ENCODE peak calls at places on chromosomes 1 and 21, in seven cellular contexts. One of them, this sample, is unnamed.

GRCh38 chr21:28215214-28215954 is 777.3 kb downstream of the LTN1 start:
- DNase-seq in H1: no peak
- DNase-seq in stomach: no peak
- DNase-seq in K562: no peak
- DNase-seq in sigmoid colon: no peak
- DNase-seq in transverse colon: no peak
- DNase-seq in A549: no peak
- DNase-seq in this sample: no peak

GRCh38 chr1:161198206-161198876 is 513 bp downstream of the ADAMTS4 start:
- DNase-seq in stomach: no peak
- DNase-seq in sigmoid colon: peak
- DNase-seq in H1: no peak
- DNase-seq in K562: no peak
- DNase-seq in transverse colon: no peak
- DNase-seq in A549: no peak
- DNase-seq in this sample: peak

GRCh38 chr1:21652937-21653743 is 16.0 kb downstream of the RAP1GAP start:
- DNase-seq in transverse colon: no peak
- DNase-seq in H1: no peak
- DNase-seq in sigmoid colon: no peak
- DNase-seq in stomach: no peak
- DNase-seq in K562: no peak
- DNase-seq in A549: no peak
- DNase-seq in this sample: no peak

GRCh38 chr1:54352755-54353154 is 53.4 kb downstream of the SSBP3 start:
- DNase-seq in stomach: no peak
- DNase-seq in A549: no peak
- DNase-seq in K562: no peak
- DNase-seq in sigmoid colon: no peak
- DNase-seq in H1: no peak
- DNase-seq in transverse colon: no peak
- DNase-seq in this sample: no peak

GRCh38 chr1:2194319-2194897 is at the start of gene FAAP20:
- DNase-seq in K562: peak
- DNase-seq in sigmoid colon: peak
- DNase-seq in H1: no peak
- DNase-seq in A549: peak
- DNase-seq in stomach: peak
- DNase-seq in transverse colon: peak
- DNase-seq in this sample: peak

GRCh38 chr1:154992721-154993571 is 440 bp upstream of the LENEP start:
- DNase-seq in K562: peak
- DNase-seq in sigmoid colon: no peak
- DNase-seq in H1: no peak
- DNase-seq in transverse colon: no peak
- DNase-seq in A549: peak
- DNase-seq in stomach: no peak
- DNase-seq in this sample: no peak

GRCh38 chr21:45322960-45323461 is 35.3 kb upstream of the POFUT2 start:
- DNase-seq in K562: peak
- DNase-seq in H1: no peak
- DNase-seq in transverse colon: no peak
- DNase-seq in sigmoid colon: peak
- DNase-seq in stomach: no peak
- DNase-seq in A549: peak
- DNase-seq in this sample: no peak

GRCh38 chr1:177586429-177586828 is 383.4 kb downstream of the SEC16B start:
- DNase-seq in A549: no peak
- DNase-seq in sigmoid colon: no peak
- DNase-seq in H1: no peak
- DNase-seq in transverse colon: no peak
- DNase-seq in K562: no peak
- DNase-seq in stomach: no peak
- DNase-seq in this sample: no peak

GRCh38 chr1:51697160-51697559 is 80.3 kb downstream of the OSBPL9 start:
- DNase-seq in A549: no peak
- DNase-seq in H1: no peak
- DNase-seq in stomach: no peak
- DNase-seq in sigmoid colon: no peak
- DNase-seq in transverse colon: no peak
- DNase-seq in K562: no peak
- DNase-seq in this sample: no peak

GRCh38 chr1:208280184-208280583 is 36.0 kb upstream of the PLXNA2 start:
- DNase-seq in transverse colon: no peak
- DNase-seq in stomach: no peak
- DNase-seq in sigmoid colon: no peak
- DNase-seq in K562: no peak
- DNase-seq in H1: no peak
- DNase-seq in A549: no peak
- DNase-seq in this sample: no peak

GRCh38 chr1:55049914-55050278 is 10.5 kb downstream of the PCSK9 start:
- DNase-seq in sigmoid colon: no peak
- DNase-seq in K562: no peak
- DNase-seq in transverse colon: no peak
- DNase-seq in A549: no peak
- DNase-seq in H1: no peak
- DNase-seq in stomach: no peak
- DNase-seq in this sample: peak

GRCh38 chr1:24594328-24594598 is 38.4 kb downstream of the NCMAP start:
- DNase-seq in K562: no peak
- DNase-seq in A549: no peak
- DNase-seq in H1: no peak
- DNase-seq in transverse colon: no peak
- DNase-seq in sigmoid colon: no peak
- DNase-seq in stomach: no peak
- DNase-seq in this sample: no peak

DNA sequence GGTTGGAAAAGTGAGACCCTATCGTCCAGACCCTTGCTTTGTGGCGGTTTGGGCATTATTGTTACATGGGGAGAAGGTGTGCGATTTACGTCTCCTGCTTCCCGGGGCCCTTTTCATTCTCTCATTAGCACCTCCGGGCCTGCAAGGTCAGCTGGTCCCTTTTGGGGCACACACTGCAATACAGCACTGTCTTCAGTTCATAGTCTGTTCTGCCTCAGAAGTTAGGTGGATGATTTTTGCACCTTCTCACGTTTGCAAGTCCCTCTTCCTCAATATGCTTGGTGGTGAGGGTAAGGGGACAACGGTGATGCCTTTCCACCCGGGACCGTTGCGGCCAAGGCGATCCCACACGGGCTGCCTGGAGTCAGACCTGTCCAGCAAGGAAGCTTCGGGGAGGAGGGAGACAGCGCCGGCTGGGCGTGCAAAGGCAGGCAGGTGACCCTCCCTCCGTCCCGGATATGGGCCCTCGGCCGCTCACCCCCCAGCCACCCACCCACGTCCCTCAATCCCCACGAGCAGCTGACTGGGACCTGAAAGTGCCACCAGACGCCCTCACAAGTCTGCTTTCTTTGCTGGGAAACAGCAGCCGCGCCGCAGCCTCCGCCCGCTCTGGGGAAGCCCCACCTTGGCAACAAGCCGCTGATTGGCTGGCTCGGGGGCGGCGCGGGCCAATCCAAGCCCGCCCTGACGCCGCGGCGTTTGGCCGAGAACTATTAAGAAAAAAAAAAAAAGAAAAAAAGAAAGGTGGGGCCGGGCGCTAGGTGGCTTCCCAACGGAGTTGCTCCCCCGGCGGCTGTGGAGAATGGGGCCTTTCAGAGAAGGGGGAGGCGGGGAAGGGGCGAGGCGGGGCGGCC is 21.7 kb downstream of the BTG2 start:
- DNase-seq in K562: peak
- DNase-seq in sigmoid colon: peak
- DNase-seq in H1: no peak
- DNase-seq in stomach: peak
- DNase-seq in transverse colon: peak
- DNase-seq in A549: peak
- DNase-seq in this sample: peak
- TF ChIP-seq EP300 in K562: no peak
- TF ChIP-seq EP300 in sigmoid colon: no peak
- TF ChIP-seq EP300 in H1: no peak
- TF ChIP-seq EP300 in stomach: no peak
- TF ChIP-seq EP300 in transverse colon: no peak
- TF ChIP-seq EP300 in A549: no peak
- TF ChIP-seq EP300 in this sample: peak

GRCh38 chr1:64074767-64075166 is 128.7 kb upstream of the UBE2U start:
- DNase-seq in transverse colon: no peak
- DNase-seq in A549: no peak
- DNase-seq in K562: no peak
- DNase-seq in H1: no peak
- DNase-seq in sigmoid colon: no peak
- DNase-seq in stomach: no peak
- DNase-seq in this sample: no peak

GRCh38 chr1:64077281-64077940 is 126.0 kb upstream of the UBE2U start:
- DNase-seq in A549: no peak
- DNase-seq in stomach: no peak
- DNase-seq in transverse colon: no peak
- DNase-seq in K562: no peak
- DNase-seq in sigmoid colon: peak
- DNase-seq in H1: no peak
- DNase-seq in this sample: no peak

GRCh38 chr1:64073705-64074104 is 129.7 kb upstream of the UBE2U start:
- DNase-seq in transverse colon: no peak
- DNase-seq in sigmoid colon: no peak
- DNase-seq in K562: no peak
- DNase-seq in stomach: no peak
- DNase-seq in H1: no peak
- DNase-seq in A549: no peak
- DNase-seq in this sample: peak

DNA sequence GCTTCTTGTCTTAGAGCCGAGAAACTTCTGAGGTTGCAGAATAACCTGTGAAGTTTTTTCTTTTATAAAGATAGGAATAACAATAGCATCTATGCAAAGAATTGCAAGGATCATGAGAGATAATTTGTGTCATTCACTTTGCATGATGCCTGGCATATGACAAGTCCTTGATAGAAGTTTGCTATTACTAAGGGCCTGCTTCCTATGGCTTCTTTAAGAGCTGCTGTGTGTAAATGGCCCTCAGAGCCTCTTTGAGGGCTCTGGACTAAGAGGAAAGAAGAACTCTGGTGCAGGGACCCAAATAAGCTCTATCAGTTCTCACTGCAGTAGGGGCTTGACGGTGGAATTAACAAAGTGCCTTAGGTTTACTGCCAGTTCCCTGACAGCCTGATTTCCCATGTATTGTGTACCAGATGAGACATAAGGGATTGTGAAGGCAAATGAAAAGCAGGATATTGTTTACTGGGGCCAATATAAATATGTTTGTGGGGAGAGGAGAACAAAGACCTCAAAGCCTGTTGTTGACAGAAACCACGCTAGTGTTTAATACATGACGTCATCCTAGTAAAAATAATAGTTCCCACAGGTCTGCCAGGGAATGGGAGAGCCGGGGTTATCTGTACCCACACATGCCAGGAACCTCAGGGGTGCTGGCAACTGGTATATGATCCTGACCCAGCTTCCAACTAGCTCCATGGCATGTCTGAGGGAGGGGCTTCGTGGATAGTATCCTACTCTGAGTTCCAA is 131.2 kb upstream of the UBE2U start:
- DNase-seq in transverse colon: no peak
- DNase-seq in K562: no peak
- DNase-seq in A549: peak
- DNase-seq in sigmoid colon: no peak
- DNase-seq in H1: no peak
- DNase-seq in stomach: peak
- DNase-seq in this sample: no peak
- TF ChIP-seq EP300 in transverse colon: no peak
- TF ChIP-seq EP300 in K562: no peak
- TF ChIP-seq EP300 in A549: no peak
- TF ChIP-seq EP300 in sigmoid colon: no peak
- TF ChIP-seq EP300 in H1: no peak
- TF ChIP-seq EP300 in stomach: no peak
- TF ChIP-seq EP300 in this sample: no peak

GRCh38 chr1:84960371-84960770 is 36.5 kb downstream of the MCOLN2 start:
- DNase-seq in sigmoid colon: no peak
- DNase-seq in stomach: no peak
- DNase-seq in H1: no peak
- DNase-seq in transverse colon: no peak
- DNase-seq in K562: no peak
- DNase-seq in A549: no peak
- DNase-seq in this sample: no peak

GRCh38 chr1:84957956-84958355 is 39.0 kb downstream of the MCOLN2 start:
- DNase-seq in K562: no peak
- DNase-seq in H1: no peak
- DNase-seq in stomach: no peak
- DNase-seq in transverse colon: no peak
- DNase-seq in A549: no peak
- DNase-seq in sigmoid colon: no peak
- DNase-seq in this sample: no peak

GRCh38 chr1:84961316-84961715 is 35.6 kb downstream of the MCOLN2 start:
- DNase-seq in stomach: no peak
- DNase-seq in K562: no peak
- DNase-seq in H1: no peak
- DNase-seq in sigmoid colon: no peak
- DNase-seq in transverse colon: no peak
- DNase-seq in A549: no peak
- DNase-seq in this sample: no peak

GRCh38 chr1:84956655-84957054 is 40.3 kb downstream of the MCOLN2 start:
- DNase-seq in A549: no peak
- DNase-seq in stomach: no peak
- DNase-seq in transverse colon: no peak
- DNase-seq in sigmoid colon: no peak
- DNase-seq in K562: no peak
- DNase-seq in H1: no peak
- DNase-seq in this sample: no peak

GRCh38 chr1:84959294-84959693 is 37.6 kb downstream of the MCOLN2 start:
- DNase-seq in K562: no peak
- DNase-seq in H1: no peak
- DNase-seq in transverse colon: no peak
- DNase-seq in A549: no peak
- DNase-seq in sigmoid colon: no peak
- DNase-seq in stomach: no peak
- DNase-seq in this sample: no peak
- TF ChIP-seq EP300 in K562: no peak
- TF ChIP-seq EP300 in H1: no peak
- TF ChIP-seq EP300 in transverse colon: no peak
- TF ChIP-seq EP300 in A549: no peak
- TF ChIP-seq EP300 in sigmoid colon: no peak
- TF ChIP-seq EP300 in stomach: no peak
- TF ChIP-seq EP300 in this sample: no peak

DNA sequence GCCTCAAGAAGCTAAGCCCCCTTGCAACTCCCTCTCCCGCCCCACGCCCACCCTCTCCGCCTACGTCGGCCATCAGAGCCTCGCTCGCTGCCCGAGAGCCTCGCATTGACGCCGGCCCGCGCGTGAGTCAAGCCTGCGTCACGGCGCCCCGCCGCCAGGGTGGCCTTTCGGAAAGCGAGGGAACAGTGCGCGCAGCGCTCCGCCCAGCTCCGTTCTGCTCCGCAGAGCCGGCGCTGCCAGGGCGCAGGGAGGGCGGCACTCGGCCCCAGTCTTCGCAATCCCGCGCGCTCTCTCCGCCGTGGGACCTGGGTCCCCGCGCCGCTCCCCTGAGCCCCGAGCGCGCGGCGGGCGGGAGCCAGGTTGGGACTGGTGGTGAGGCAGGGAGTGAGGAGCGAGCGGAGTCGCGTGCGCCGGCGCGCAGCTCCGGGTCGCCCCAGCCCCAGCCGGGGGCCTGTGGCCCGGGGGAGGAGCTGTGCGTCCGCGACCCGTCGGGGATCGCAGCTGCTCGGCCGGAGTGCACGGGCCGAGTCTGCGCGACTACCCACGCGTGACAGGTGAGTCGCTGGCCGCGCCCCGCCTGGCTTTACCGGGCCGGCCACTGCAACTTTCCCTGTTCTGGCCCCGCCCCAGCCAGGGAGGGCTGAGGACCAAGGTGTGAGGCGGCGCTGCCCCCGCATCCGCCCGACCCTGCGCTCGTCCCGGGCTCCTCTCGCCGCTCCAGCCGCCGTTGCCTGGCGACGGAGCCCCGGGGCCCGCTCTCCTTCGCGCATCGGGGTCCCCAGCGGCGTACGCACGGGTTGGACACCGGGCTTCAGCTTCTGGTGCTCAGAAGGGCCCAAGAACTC is at the start of gene SLC6A17:
- DNase-seq in K562: peak
- DNase-seq in stomach: no peak
- DNase-seq in transverse colon: no peak
- DNase-seq in sigmoid colon: peak
- DNase-seq in A549: peak
- DNase-seq in H1: no peak
- DNase-seq in this sample: peak
- TF ChIP-seq EP300 in K562: no peak
- TF ChIP-seq EP300 in stomach: no peak
- TF ChIP-seq EP300 in transverse colon: no peak
- TF ChIP-seq EP300 in sigmoid colon: no peak
- TF ChIP-seq EP300 in A549: no peak
- TF ChIP-seq EP300 in H1: no peak
- TF ChIP-seq EP300 in this sample: no peak

This sample was measured in SK-N-SH.